ENCODE peak calls at places on chromosomes 13 and 19, in eight cellular contexts. One of them, this sample, is unnamed.

GRCh38 chr19:11617207-11618062 is 20.2 kb downstream of the ZNF627 start:
- DNase-seq in IMR-90: no peak
- DNase-seq in foreskin keratinocyte: no peak
- DNase-seq in left ventricle myocardium inferior: no peak
- DNase-seq in tibial artery: no peak
- DNase-seq in bronchial epithelial cell: no peak
- DNase-seq in colonic mucosa: no peak
- DNase-seq in nephron progenitor cell: no peak
- DNase-seq in this sample: no peak

GRCh38 chr19:3768015-3768747 is 3.8 kb downstream of the RAX2 start:
- DNase-seq in IMR-90: no peak
- DNase-seq in foreskin keratinocyte: no peak
- DNase-seq in left ventricle myocardium inferior: no peak
- DNase-seq in tibial artery: no peak
- DNase-seq in bronchial epithelial cell: no peak
- DNase-seq in colonic mucosa: no peak
- DNase-seq in nephron progenitor cell: no peak
- DNase-seq in this sample: no peak

GRCh38 chr19:13794388-13794751 is 873 bp upstream of the ZSWIM4 start:
- DNase-seq in IMR-90: peak
- DNase-seq in foreskin keratinocyte: no peak
- DNase-seq in left ventricle myocardium inferior: peak
- DNase-seq in tibial artery: peak
- DNase-seq in bronchial epithelial cell: peak
- DNase-seq in colonic mucosa: peak
- DNase-seq in nephron progenitor cell: no peak
- DNase-seq in this sample: no peak

GRCh38 chr13:79779761-79780160 is 298.8 kb downstream of the NDFIP2 start:
- DNase-seq in IMR-90: peak
- DNase-seq in foreskin keratinocyte: peak
- DNase-seq in left ventricle myocardium inferior: no peak
- DNase-seq in tibial artery: no peak
- DNase-seq in bronchial epithelial cell: peak
- DNase-seq in colonic mucosa: peak
- DNase-seq in nephron progenitor cell: no peak
- DNase-seq in this sample: no peak

GRCh38 chr19:51448011-51448744 is 10.1 kb downstream of the SIGLEC8 start:
- DNase-seq in IMR-90: no peak
- DNase-seq in foreskin keratinocyte: no peak
- DNase-seq in left ventricle myocardium inferior: no peak
- DNase-seq in tibial artery: no peak
- DNase-seq in bronchial epithelial cell: no peak
- DNase-seq in colonic mucosa: no peak
- DNase-seq in nephron progenitor cell: no peak
- DNase-seq in this sample: no peak

GRCh38 chr19:13748169-13748884 is 16.0 kb upstream of the MRI1 start:
- DNase-seq in IMR-90: peak
- DNase-seq in foreskin keratinocyte: no peak
- DNase-seq in left ventricle myocardium inferior: no peak
- DNase-seq in tibial artery: no peak
- DNase-seq in bronchial epithelial cell: peak
- DNase-seq in colonic mucosa: peak
- DNase-seq in nephron progenitor cell: no peak
- DNase-seq in this sample: no peak

GRCh38 chr19:51566489-51567100 is 4.5 kb upstream of the ZNF175 start:
- DNase-seq in IMR-90: no peak
- DNase-seq in foreskin keratinocyte: no peak
- DNase-seq in left ventricle myocardium inferior: no peak
- DNase-seq in tibial artery: no peak
- DNase-seq in bronchial epithelial cell: no peak
- DNase-seq in colonic mucosa: no peak
- DNase-seq in nephron progenitor cell: no peak
- DNase-seq in this sample: no peak

GRCh38 chr13:87736849-87737400 is 65.8 kb downstream of the SLITRK5 start:
- DNase-seq in IMR-90: no peak
- DNase-seq in foreskin keratinocyte: peak
- DNase-seq in left ventricle myocardium inferior: no peak
- DNase-seq in tibial artery: no peak
- DNase-seq in bronchial epithelial cell: peak
- DNase-seq in colonic mucosa: no peak
- DNase-seq in nephron progenitor cell: no peak
- DNase-seq in this sample: no peak

GRCh38 chr13:24680258-24680920 is at the start of gene ATP12A:
- DNase-seq in IMR-90: no peak
- DNase-seq in foreskin keratinocyte: no peak
- DNase-seq in left ventricle myocardium inferior: no peak
- DNase-seq in tibial artery: no peak
- DNase-seq in bronchial epithelial cell: no peak
- DNase-seq in colonic mucosa: peak
- DNase-seq in nephron progenitor cell: peak
- DNase-seq in this sample: peak

GRCh38 chr19:16628984-16629691 is 1.1 kb upstream of the MED26 start:
- DNase-seq in IMR-90: peak
- DNase-seq in foreskin keratinocyte: no peak
- DNase-seq in left ventricle myocardium inferior: peak
- DNase-seq in tibial artery: no peak
- DNase-seq in bronchial epithelial cell: no peak
- DNase-seq in colonic mucosa: peak
- DNase-seq in nephron progenitor cell: peak
- DNase-seq in this sample: no peak

GRCh38 chr19:51124729-51125128 is at the start of gene SIGLEC9:
- DNase-seq in IMR-90: no peak
- DNase-seq in foreskin keratinocyte: no peak
- DNase-seq in left ventricle myocardium inferior: peak
- DNase-seq in tibial artery: peak
- DNase-seq in bronchial epithelial cell: no peak
- DNase-seq in colonic mucosa: no peak
- DNase-seq in nephron progenitor cell: no peak
- DNase-seq in this sample: no peak

GRCh38 chr19:18156268-18156667 is 3.3 kb downstream of the PIK3R2 start:
- DNase-seq in IMR-90: no peak
- DNase-seq in foreskin keratinocyte: no peak
- DNase-seq in left ventricle myocardium inferior: no peak
- DNase-seq in tibial artery: no peak
- DNase-seq in bronchial epithelial cell: no peak
- DNase-seq in colonic mucosa: no peak
- DNase-seq in nephron progenitor cell: no peak
- DNase-seq in this sample: no peak

GRCh38 chr19:18158471-18158870 is 5.5 kb downstream of the PIK3R2 start:
- DNase-seq in IMR-90: no peak
- DNase-seq in foreskin keratinocyte: no peak
- DNase-seq in left ventricle myocardium inferior: no peak
- DNase-seq in tibial artery: no peak
- DNase-seq in bronchial epithelial cell: no peak
- DNase-seq in colonic mucosa: no peak
- DNase-seq in nephron progenitor cell: no peak
- DNase-seq in this sample: no peak

GRCh38 chr19:18156841-18157464 is 4.0 kb downstream of the PIK3R2 start:
- DNase-seq in IMR-90: peak
- DNase-seq in foreskin keratinocyte: peak
- DNase-seq in left ventricle myocardium inferior: peak
- DNase-seq in tibial artery: peak
- DNase-seq in bronchial epithelial cell: peak
- DNase-seq in colonic mucosa: peak
- DNase-seq in nephron progenitor cell: no peak
- DNase-seq in this sample: no peak

GRCh38 chr19:18155095-18156087 is 2.4 kb downstream of the PIK3R2 start:
- DNase-seq in IMR-90: no peak
- DNase-seq in foreskin keratinocyte: no peak
- DNase-seq in left ventricle myocardium inferior: no peak
- DNase-seq in tibial artery: no peak
- DNase-seq in bronchial epithelial cell: no peak
- DNase-seq in colonic mucosa: no peak
- DNase-seq in nephron progenitor cell: no peak
- DNase-seq in this sample: no peak

DNA sequence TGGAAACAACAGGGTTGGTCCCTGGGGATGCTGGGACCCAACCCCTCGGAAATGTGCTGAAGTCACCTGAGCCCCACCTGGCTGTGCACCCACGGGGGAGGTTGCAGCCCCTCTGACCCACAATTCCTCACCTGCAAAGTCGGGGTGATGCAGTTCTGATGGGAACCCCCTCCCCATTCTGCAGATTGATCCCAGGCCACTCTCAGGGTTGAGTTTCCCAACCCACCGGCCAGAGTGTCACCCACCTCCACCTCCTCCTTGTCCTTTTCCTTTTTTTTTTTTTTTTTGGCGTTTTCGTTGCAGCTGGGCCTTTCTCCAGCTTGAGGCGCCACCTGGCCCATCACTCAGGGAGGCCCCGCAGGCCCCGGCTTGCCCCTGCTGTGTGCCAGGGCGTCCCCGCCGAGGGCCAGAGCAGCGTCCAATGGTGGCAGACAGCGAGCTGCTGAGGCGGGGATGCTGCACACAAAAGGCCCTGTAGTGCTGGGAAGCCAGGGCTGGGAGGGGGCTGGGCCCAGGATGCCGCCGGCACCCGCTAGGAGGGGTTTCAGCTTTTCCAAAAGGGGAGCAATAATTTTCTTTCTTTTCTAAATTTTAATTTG is 4.6 kb downstream of the PIK3R2 start:
- DNase-seq in IMR-90: no peak
- DNase-seq in foreskin keratinocyte: peak
- DNase-seq in left ventricle myocardium inferior: no peak
- DNase-seq in tibial artery: no peak
- DNase-seq in bronchial epithelial cell: peak
- DNase-seq in colonic mucosa: no peak
- DNase-seq in nephron progenitor cell: peak
- DNase-seq in this sample: no peak
- TF ChIP-seq CTCF in IMR-90: no peak
- TF ChIP-seq CTCF in foreskin keratinocyte: peak
- TF ChIP-seq CTCF in left ventricle myocardium inferior: no peak
- TF ChIP-seq CTCF in tibial artery: no peak
- TF ChIP-seq CTCF in bronchial epithelial cell: no peak
- TF ChIP-seq CTCF in colonic mucosa: no peak
- TF ChIP-seq CTCF in nephron progenitor cell: no peak
- TF ChIP-seq CTCF in this sample: no peak

GRCh38 chr19:9834302-9834725 is 804 bp upstream of the PIN1 start:
- DNase-seq in IMR-90: no peak
- DNase-seq in foreskin keratinocyte: no peak
- DNase-seq in left ventricle myocardium inferior: no peak
- DNase-seq in tibial artery: no peak
- DNase-seq in bronchial epithelial cell: no peak
- DNase-seq in colonic mucosa: no peak
- DNase-seq in nephron progenitor cell: no peak
- DNase-seq in this sample: no peak

GRCh38 chr19:9834726-9835506 is at the start of gene PIN1:
- DNase-seq in IMR-90: peak
- DNase-seq in foreskin keratinocyte: peak
- DNase-seq in left ventricle myocardium inferior: peak
- DNase-seq in tibial artery: peak
- DNase-seq in bronchial epithelial cell: peak
- DNase-seq in colonic mucosa: peak
- DNase-seq in nephron progenitor cell: peak
- DNase-seq in this sample: peak

GRCh38 chr19:9838324-9838723 is 3.2 kb downstream of the PIN1 start:
- DNase-seq in IMR-90: no peak
- DNase-seq in foreskin keratinocyte: no peak
- DNase-seq in left ventricle myocardium inferior: no peak
- DNase-seq in tibial artery: no peak
- DNase-seq in bronchial epithelial cell: no peak
- DNase-seq in colonic mucosa: no peak
- DNase-seq in nephron progenitor cell: no peak
- DNase-seq in this sample: no peak

GRCh38 chr19:9835507-9835949 is 410 bp downstream of the PIN1 start:
- DNase-seq in IMR-90: no peak
- DNase-seq in foreskin keratinocyte: no peak
- DNase-seq in left ventricle myocardium inferior: no peak
- DNase-seq in tibial artery: no peak
- DNase-seq in bronchial epithelial cell: no peak
- DNase-seq in colonic mucosa: no peak
- DNase-seq in nephron progenitor cell: no peak
- DNase-seq in this sample: no peak

GRCh38 chr19:9836021-9836420 is 903 bp downstream of the PIN1 start:
- DNase-seq in IMR-90: peak
- DNase-seq in foreskin keratinocyte: no peak
- DNase-seq in left ventricle myocardium inferior: no peak
- DNase-seq in tibial artery: no peak
- DNase-seq in bronchial epithelial cell: no peak
- DNase-seq in colonic mucosa: no peak
- DNase-seq in nephron progenitor cell: no peak
- DNase-seq in this sample: no peak
- TF ChIP-seq CTCF in IMR-90: no peak
- TF ChIP-seq CTCF in foreskin keratinocyte: no peak
- TF ChIP-seq CTCF in left ventricle myocardium inferior: no peak
- TF ChIP-seq CTCF in tibial artery: no peak
- TF ChIP-seq CTCF in bronchial epithelial cell: no peak
- TF ChIP-seq CTCF in colonic mucosa: no peak
- TF ChIP-seq CTCF in nephron progenitor cell: no peak
- TF ChIP-seq CTCF in this sample: no peak

GRCh38 chr19:48539503-48540096 is 12.4 kb upstream of the SULT2B1 start:
- DNase-seq in IMR-90: peak
- DNase-seq in foreskin keratinocyte: peak
- DNase-seq in left ventricle myocardium inferior: no peak
- DNase-seq in tibial artery: no peak
- DNase-seq in bronchial epithelial cell: peak
- DNase-seq in colonic mucosa: peak
- DNase-seq in nephron progenitor cell: no peak
- DNase-seq in this sample: no peak
- TF ChIP-seq CTCF in IMR-90: no peak
- TF ChIP-seq CTCF in foreskin keratinocyte: no peak
- TF ChIP-seq CTCF in left ventricle myocardium inferior: no peak
- TF ChIP-seq CTCF in tibial artery: no peak
- TF ChIP-seq CTCF in bronchial epithelial cell: no peak
- TF ChIP-seq CTCF in colonic mucosa: no peak
- TF ChIP-seq CTCF in nephron progenitor cell: no peak
- TF ChIP-seq CTCF in this sample: no peak

DNA sequence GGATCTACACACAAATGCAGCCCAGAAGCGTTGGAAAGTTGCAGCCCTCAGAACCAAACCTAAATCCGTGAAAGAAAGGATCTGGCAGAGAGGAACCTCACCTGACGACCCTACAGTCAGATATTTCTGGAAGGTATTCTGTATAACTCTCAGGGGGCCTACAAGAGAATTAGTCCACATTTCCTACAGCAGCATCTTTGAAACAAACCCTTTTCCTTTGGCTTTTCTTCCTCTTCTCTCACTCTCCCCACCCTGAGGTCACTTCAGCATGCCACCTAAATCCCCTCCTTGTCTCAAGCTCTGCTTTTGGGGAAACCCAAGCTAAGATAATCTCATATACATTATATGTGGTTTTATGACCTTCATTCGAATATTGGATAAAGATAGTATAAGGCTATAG is 719.0 kb upstream of the MIR17HG start:
- DNase-seq in IMR-90: no peak
- DNase-seq in foreskin keratinocyte: no peak
- DNase-seq in left ventricle myocardium inferior: no peak
- DNase-seq in tibial artery: no peak
- DNase-seq in bronchial epithelial cell: no peak
- DNase-seq in colonic mucosa: no peak
- DNase-seq in nephron progenitor cell: no peak
- DNase-seq in this sample: no peak
- TF ChIP-seq CTCF in IMR-90: no peak
- TF ChIP-seq CTCF in foreskin keratinocyte: no peak
- TF ChIP-seq CTCF in left ventricle myocardium inferior: no peak
- TF ChIP-seq CTCF in tibial artery: no peak
- TF ChIP-seq CTCF in bronchial epithelial cell: no peak
- TF ChIP-seq CTCF in colonic mucosa: no peak
- TF ChIP-seq CTCF in nephron progenitor cell: no peak
- TF ChIP-seq CTCF in this sample: no peak